ENCODE peak calls at places on chromosomes 7 and 10, in ten cellular contexts. P is heart right ventricle; T is tibial nerve; N is OCI-LY7; D is CD4-positive, CD25-positive, alpha-beta regulatory T cell; V is spleen; F is A673; Y is A549; A is fibroblast of lung; R is mammary epithelial cell. O is an unnamed sample.
A peak's percentile ranks its signal among the peaks of the same experiment; 100 is the strongest.

GRCh38 chr7:143295870-143296269 is 7.7 kb downstream of the CASP2 start:
- DNase-seq in P (no peak), T (no peak), N (no peak), D (no peak), V (no peak), F (no peak), Y (no peak), A (peak; percentile 86), R (no peak), O (no peak)

GRCh38 chr10:114477285-114477684 is 73.0 kb upstream of the AFAP1L2 start:
- DNase-seq in P (no peak), T (peak; percentile 85), N (no peak), D (no peak), V (no peak), F (no peak), Y (no peak), A (no peak), R (no peak), O (no peak)

GRCh38 chr7:139061416-139061815 is 25.6 kb upstream of the ZC3HAV1L start:
- DNase-seq in P (no peak), T (no peak), N (no peak), D (no peak), V (no peak), F (no peak), Y (no peak), A (no peak), R (no peak), O (no peak)

GRCh38 chr10:33547976-33548375 is 213.5 kb upstream of the NRP1 start:
- DNase-seq in P (no peak), T (no peak), N (no peak), D (no peak), V (no peak), F (no peak), Y (no peak), A (no peak), R (no peak), O (no peak)

GRCh38 chr10:6035926-6036575 is 26.1 kb downstream of the IL2RA start:
- DNase-seq in P (peak; percentile 1), T (no peak), N (no peak), D (no peak), V (no peak), F (no peak), Y (no peak), A (no peak), R (no peak), O (no peak)

GRCh38 chr10:111113961-111114830 is 37.4 kb downstream of the ADRA2A start:
- DNase-seq in P (no peak), T (no peak), N (no peak), D (no peak), V (no peak), F (peak; percentile 10), Y (no peak), A (peak; percentile 16), R (no peak), O (no peak)

GRCh38 chr7:69860486-69860885 is 262.2 kb downstream of the AUTS2 start:
- DNase-seq in P (no peak), T (no peak), N (no peak), D (no peak), V (no peak), F (no peak), Y (no peak), A (no peak), R (no peak), O (peak; percentile 61)

GRCh38 chr10:69958232-69958902 is 94.3 kb upstream of the MACROH2A2 start:
- DNase-seq in P (no peak), T (no peak), N (peak; percentile 78), D (peak; percentile 46), V (no peak), F (peak; percentile 79), Y (peak; percentile 61), A (peak; percentile 44), R (peak; percentile 52), O (no peak)

GRCh38 chr10:92291921-92292860 is 1.2 kb downstream of the MARCHF5 start:
- DNase-seq in P (peak; percentile 72), T (peak; percentile 68), N (peak; percentile 70), D (peak; percentile 81), V (peak; percentile 83), F (peak; percentile 66), Y (peak; percentile 50), A (peak; percentile 51), R (peak; percentile 58), O (peak; percentile 65)

GRCh38 chr10:93103953-93104352 is 30.3 kb downstream of the CYP26A1 start:
- DNase-seq in P (no peak), T (no peak), N (no peak), D (no peak), V (no peak), F (no peak), Y (no peak), A (no peak), R (no peak), O (no peak)

GRCh38 chr7:24059775-24060174 is 224.2 kb upstream of the NPY start:
- DNase-seq in P (no peak), T (no peak), N (no peak), D (no peak), V (no peak), F (no peak), Y (no peak), A (no peak), R (no peak), O (no peak)

GRCh38 chr7:104963991-104964385 is 50.0 kb upstream of the KMT2E start:
- DNase-seq in P (no peak), T (no peak), N (peak; percentile 84), D (peak; percentile 32), V (no peak), F (no peak), Y (peak; percentile 74), A (peak; percentile 77), R (peak; percentile 90), O (no peak)

GRCh38 chr7:68892211-68892610 is 706.1 kb upstream of the AUTS2 start:
- DNase-seq in P (no peak), T (no peak), N (no peak), D (no peak), V (no peak), F (no peak), Y (peak; percentile 43), A (peak; percentile 84), R (no peak), O (no peak)

GRCh38 chr7:67854236-67854635 is 857.6 kb downstream of the TYW1 start:
- DNase-seq in P (no peak), T (no peak), N (no peak), D (no peak), V (no peak), F (peak; percentile 68), Y (no peak), A (no peak), R (no peak), O (no peak)

GRCh38 chr7:159036916-159037605 is 107.6 kb downstream of the VIPR2 start:
- DNase-seq in P (no peak), T (peak; percentile 2), N (no peak), D (no peak), V (no peak), F (no peak), Y (no peak), A (no peak), R (no peak), O (no peak)
- H3K4me3 ChIP-seq in P (no peak overlapping the region), T (no peak overlapping the region), N (no peak overlapping the region), D (no peak overlapping the region), V (no peak overlapping the region), F (no peak overlapping the region), Y (no peak overlapping the region), A (no peak overlapping the region), R (no peak overlapping the region), O (no peak overlapping the region)

DNA sequence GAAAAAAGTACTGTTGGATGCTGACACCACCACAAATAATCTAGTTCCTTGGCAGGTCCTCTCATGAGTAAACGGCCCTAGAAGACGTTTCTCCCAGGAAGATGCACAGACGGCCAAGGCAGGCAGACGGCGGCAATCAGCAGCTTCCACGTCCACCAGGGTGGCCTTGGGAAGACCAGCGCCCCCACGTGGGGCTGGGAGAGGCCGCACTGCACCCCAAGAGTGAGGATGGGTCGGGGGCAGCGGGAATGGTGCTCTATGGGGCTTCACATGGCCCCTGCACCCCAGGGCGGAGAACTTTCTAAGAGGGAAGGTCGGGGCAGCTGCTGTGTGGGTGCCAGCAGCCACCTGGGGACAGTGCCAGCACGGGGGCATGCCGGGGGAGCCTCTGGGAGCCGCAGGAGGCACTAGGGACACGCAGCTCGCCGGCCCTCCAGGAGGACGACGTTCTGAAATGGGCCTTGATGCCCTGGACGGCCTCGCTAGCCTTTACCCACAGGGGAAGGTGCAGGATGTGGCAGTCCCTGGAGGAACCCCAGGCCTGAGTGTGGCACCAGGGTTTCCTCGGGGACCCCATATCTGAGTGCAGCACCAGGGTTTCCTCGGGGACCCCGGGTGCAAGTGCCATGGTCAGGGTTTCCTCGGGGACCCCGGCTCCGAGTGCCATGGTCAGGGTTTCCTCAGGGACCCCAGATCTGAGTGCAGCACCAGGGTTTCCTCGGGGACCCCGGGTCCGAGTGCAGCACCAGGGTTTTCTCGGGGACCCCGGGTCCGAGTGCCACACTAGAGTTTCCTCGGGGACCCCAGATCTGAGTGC is 539.9 kb downstream of the DNAJB6 start:
- DNase-seq in P (no peak), T (no peak), N (no peak), D (no peak), V (peak; percentile 73), F (no peak), Y (peak; percentile 10), A (no peak), R (no peak), O (no peak)
- H3K9me3 ChIP-seq in P (no peaks in the 10 kb centered on the region), T (no peaks in the 10 kb centered on the region), N (peaks cover under 1% of the 10 kb centered on the region), D (no peaks in the 10 kb centered on the region), V (peaks cover 8% of the 10 kb centered on the region), F (peaks cover 9% of the 10 kb centered on the region), Y (no peaks in the 10 kb centered on the region), A (peaks cover 2% of the 10 kb centered on the region), R (peaks cover 31% of the 10 kb centered on the region), O (no peaks in the 10 kb centered on the region)

GRCh38 chr7:108283252-108283651 is 153.1 kb upstream of the LAMB4 start:
- DNase-seq in P (no peak), T (no peak), N (no peak), D (no peak), V (no peak), F (no peak), Y (peak; percentile 45), A (no peak), R (no peak), O (no peak)

GRCh38 chr7:108278776-108279175 is 148.6 kb upstream of the LAMB4 start:
- DNase-seq in P (no peak), T (no peak), N (no peak), D (no peak), V (no peak), F (no peak), Y (no peak), A (no peak), R (no peak), O (no peak)

GRCh38 chr7:108282427-108282996 is 152.4 kb upstream of the LAMB4 start:
- DNase-seq in P (no peak), T (no peak), N (no peak), D (no peak), V (no peak), F (no peak), Y (no peak), A (peak; percentile 36), R (no peak), O (no peak)

GRCh38 chr7:108280136-108280535 is 150.0 kb upstream of the LAMB4 start:
- DNase-seq in P (no peak), T (no peak), N (no peak), D (no peak), V (no peak), F (no peak), Y (no peak), A (no peak), R (no peak), O (peak; percentile 53)

GRCh38 chr7:108278281-108278680 is 148.1 kb upstream of the LAMB4 start:
- DNase-seq in P (no peak), T (no peak), N (no peak), D (no peak), V (no peak), F (no peak), Y (no peak), A (no peak), R (no peak), O (no peak)
- H3K4me3 ChIP-seq in P (no peak overlapping the region), T (no peak overlapping the region), N (no peak overlapping the region), D (no peak overlapping the region), V (no peak overlapping the region), F (no peak overlapping the region), Y (no peak overlapping the region), A (no peak overlapping the region), R (no peak overlapping the region), O (no peak overlapping the region)

GRCh38 chr7:149377386-149377785 is 83.5 kb downstream of the ZNF777 start:
- DNase-seq in P (no peak), T (no peak), N (no peak), D (no peak), V (no peak), F (no peak), Y (no peak), A (no peak), R (peak; percentile 10), O (no peak)
- H3K9me3 ChIP-seq in P (peaks cover 44% of the 10 kb centered on the region), T (peaks cover 46% of the 10 kb centered on the region), N (peaks cover 3% of the 10 kb centered on the region), D (peaks cover 14% of the 10 kb centered on the region), V (peaks cover 71% of the 10 kb centered on the region), F (peaks cover 12% of the 10 kb centered on the region), Y (peaks cover 27% of the 10 kb centered on the region), A (no peaks in the 10 kb centered on the region), R (no peaks in the 10 kb centered on the region), O (no peaks in the 10 kb centered on the region)

O was measured in prostate gland.